ENCODE peak calls at places on chromosomes 5 and 9, in five cellular contexts. C is psoas muscle, E is H1, W is adrenal gland, B is body of pancreas. Y is an unnamed sample.

GRCh38 chr9:133102190-133103021 is 18.6 kb downstream of the RALGDS start:
- DNase-seq in C (peak; percentile 37), E (no peak), W (peak; percentile 47), B (no peak), Y (no peak)

GRCh38 chr5:61630908-61631307 is 298.9 kb downstream of the ZSWIM6 start:
- DNase-seq in C (no peak), E (no peak), W (no peak), B (no peak), Y (no peak)

GRCh38 chr9:14715102-14715501 is 7.4 kb downstream of the CER1 start:
- DNase-seq in C (no peak), E (no peak), W (no peak), B (no peak), Y (no peak)

GRCh38 chr9:96201140-96201539 is 100.8 kb downstream of the HSD17B3 start:
- DNase-seq in C (no peak), E (no peak), W (no peak), B (no peak), Y (no peak)

GRCh38 chr5:135013947-135014570 is 20.0 kb downstream of the PITX1 start:
- DNase-seq in C (no peak), E (no peak), W (peak; percentile 41), B (peak; percentile 72), Y (no peak)

GRCh38 chr9:115900698-115901097 is 252.9 kb upstream of the PAPPA start:
- DNase-seq in C (no peak), E (no peak), W (no peak), B (no peak), Y (no peak)

GRCh38 chr9:9102295-9102694 is 1302.7 kb upstream of the DMAC1 start:
- DNase-seq in C (no peak), E (no peak), W (no peak), B (no peak), Y (no peak)

GRCh38 chr5:66757219-66757833 is 161.1 kb downstream of the MAST4 start:
- DNase-seq in C (no peak), E (no peak), W (peak; percentile 85), B (peak; percentile 58), Y (no peak)

GRCh38 chr5:160434022-160434531 is 12.4 kb downstream of the PTTG1 start:
- DNase-seq in C (no peak), E (no peak), W (no peak), B (no peak), Y (peak; percentile 63)

GRCh38 chr9:89923961-89924504 is 319.2 kb downstream of the GADD45G start:
- DNase-seq in C (no peak), E (no peak), W (peak; percentile 97), B (no peak), Y (no peak)

GRCh38 chr9:124696101-124696500 is 75.0 kb downstream of the NR6A1 start:
- DNase-seq in C (no peak), E (no peak), W (no peak), B (no peak), Y (no peak)

GRCh38 chr9:136363606-136364368 is at the start of gene DNLZ:
- DNase-seq in C (peak; percentile 92), E (no peak), W (peak; percentile 88), B (peak; percentile 87), Y (peak; percentile 92)

GRCh38 chr5:7927466-7928375 is 58.8 kb downstream of the MTRR start:
- DNase-seq in C (no peak), E (peak; percentile 47), W (peak; percentile 78), B (peak; percentile 64), Y (peak; percentile 73)
- TF ChIP-seq CTCF in C (peak; percentile 71), E (peak; percentile 73), W (peak; percentile 57), B (peak; percentile 83), Y (peak; percentile 51)

DNA sequence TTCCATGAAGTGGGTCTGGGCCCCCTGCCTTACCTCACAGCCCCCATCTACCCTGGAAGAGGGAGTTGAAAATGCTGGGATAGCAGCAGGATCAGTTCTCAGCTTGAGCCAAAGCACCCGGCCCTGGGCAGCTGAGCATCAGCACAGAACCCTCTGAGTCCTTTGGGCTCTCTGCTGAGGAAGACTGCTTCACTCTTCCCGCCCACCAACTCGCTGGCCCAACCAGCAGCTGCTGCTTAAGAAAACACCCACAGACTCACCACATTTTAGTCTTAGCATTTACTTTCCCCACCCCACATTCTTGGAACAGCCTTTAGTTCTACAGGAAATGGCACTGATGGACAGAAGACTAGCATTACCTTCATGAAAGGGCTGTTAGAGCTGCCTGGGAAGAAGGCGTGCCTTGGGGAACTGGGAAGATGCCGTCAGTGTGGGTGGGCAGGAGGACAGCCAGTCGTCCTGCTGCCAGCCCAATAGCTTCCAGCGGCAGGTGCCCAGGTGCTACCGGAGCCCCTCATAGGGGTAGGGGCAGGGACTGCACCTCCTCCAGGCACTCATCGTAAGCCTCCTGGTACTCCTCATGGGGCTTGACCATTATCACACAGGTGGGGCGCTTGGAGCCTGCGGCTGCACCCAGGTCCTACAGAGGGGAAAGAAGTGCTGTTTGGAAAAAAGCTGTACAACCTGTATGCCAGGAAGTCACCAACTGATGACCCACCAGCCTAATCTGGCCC is 4.3 kb downstream of the NHP2 start:
- DNase-seq in C (no peak), E (no peak), W (no peak), B (no peak), Y (no peak)
- H3K36me3 ChIP-seq in C (peaks cover 69% of the 10 kb centered on the region), E (peaks cover 48% of the 10 kb centered on the region), W (peaks cover 70% of the 10 kb centered on the region), B (peaks cover 32% of the 10 kb centered on the region), Y (peaks cover 8% of the 10 kb centered on the region)

GRCh38 chr9:113659740-113660139 is 196.2 kb downstream of the RGS3 start:
- DNase-seq in C (no peak), E (no peak), W (peak; percentile 36), B (no peak), Y (no peak)
- H3K4me3 ChIP-seq in C (no peak overlapping the region), E (no peak overlapping the region), W (no peak overlapping the region), B (no peak overlapping the region), Y (no peak overlapping the region)

GRCh38 chr5:146296245-146296644 is 42.4 kb upstream of the POU4F3 start:
- DNase-seq in C (no peak), E (no peak), W (no peak), B (no peak), Y (no peak)

GRCh38 chr5:146290318-146290717 is 48.3 kb upstream of the POU4F3 start:
- DNase-seq in C (no peak), E (no peak), W (no peak), B (no peak), Y (no peak)

GRCh38 chr5:146291421-146292074 is 47.1 kb upstream of the POU4F3 start:
- DNase-seq in C (no peak), E (no peak), W (no peak), B (no peak), Y (no peak)
- TF ChIP-seq CTCF in C (peak; percentile 65), E (peak; percentile 67), W (peak; percentile 44), B (peak; percentile 51), Y (no peak)

GRCh38 chr5:93186031-93186682 is 394.9 kb downstream of the NR2F1-AS1 start:
- DNase-seq in C (no peak), E (no peak), W (no peak), B (no peak), Y (no peak)
- H3K36me3 ChIP-seq in C (no peaks in the 10 kb centered on the region), E (no peaks in the 10 kb centered on the region), W (no peaks in the 10 kb centered on the region), B (no peaks in the 10 kb centered on the region), Y (no peaks in the 10 kb centered on the region)

DNA sequence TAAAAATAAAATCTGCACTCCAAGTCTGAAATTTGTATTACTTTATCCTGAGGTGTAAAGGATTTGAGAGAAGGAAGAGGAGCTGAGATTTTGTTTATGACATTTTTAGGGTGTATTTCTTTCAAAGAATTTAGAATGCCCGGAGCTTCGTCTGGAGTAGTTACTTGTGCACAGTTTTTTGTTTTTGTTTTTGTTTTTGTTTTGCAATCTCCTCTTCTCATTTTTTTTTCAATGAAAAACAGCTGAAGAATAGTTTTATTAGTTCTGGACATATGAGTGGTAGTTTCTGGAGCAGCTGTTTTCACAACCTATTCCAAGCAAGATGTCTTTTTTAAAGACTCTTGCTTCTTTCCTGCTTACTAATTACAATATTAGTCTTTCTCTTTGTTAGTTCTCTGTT is 408.2 kb upstream of the PTGER4 start:
- DNase-seq in C (no peak), E (no peak), W (no peak), B (no peak), Y (no peak)
- H3K4me3 ChIP-seq in C (no peak overlapping the region), E (no peak overlapping the region), W (no peak overlapping the region), B (no peak overlapping the region), Y (no peak overlapping the region)

DNA sequence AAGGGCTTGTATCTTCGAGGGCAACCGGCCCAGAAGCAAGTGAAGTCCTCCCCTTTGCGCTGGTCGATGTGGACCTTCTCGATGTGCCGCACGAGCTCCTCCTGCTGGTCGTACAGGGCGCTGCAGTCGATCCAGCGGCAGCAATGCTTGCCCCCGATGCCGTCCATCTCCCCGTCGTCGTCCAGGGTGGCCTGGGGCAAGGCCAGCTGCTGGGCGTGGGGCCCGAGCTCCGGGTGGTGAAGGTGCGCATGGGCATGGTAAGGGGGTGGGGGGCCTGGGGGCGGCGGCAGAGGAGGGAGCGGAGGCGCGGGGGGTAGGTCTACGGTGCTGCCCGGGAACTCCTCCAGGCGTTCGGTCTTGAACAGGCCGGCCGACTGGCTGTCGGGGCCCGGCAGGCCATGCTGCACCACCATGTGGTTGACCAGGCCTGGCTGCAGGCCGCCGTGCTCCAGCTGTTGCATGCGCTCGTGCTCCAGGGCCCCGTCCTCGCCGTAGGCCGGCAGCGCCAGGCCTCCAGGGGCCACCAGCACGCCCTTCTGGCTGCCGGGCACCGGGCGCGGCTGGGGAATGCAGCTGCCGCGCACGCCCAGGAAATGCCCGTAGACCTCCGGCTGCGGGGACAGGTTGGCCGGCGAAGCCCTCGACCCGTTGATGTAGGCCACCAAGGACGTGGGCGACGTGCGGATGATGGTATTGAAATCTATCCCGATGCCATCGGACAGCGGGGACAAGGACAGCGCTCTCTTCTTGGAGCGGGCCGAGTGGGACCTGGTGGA is 181.8 kb downstream of the GLIS3 start:
- DNase-seq in C (peak; percentile 47), E (peak; percentile 36), W (no peak), B (no peak), Y (peak; percentile 50)
- TF ChIP-seq CTCF in C (no peak), E (peak; percentile 63), W (peak; percentile 18), B (no peak), Y (no peak)